ENCODE peak calls at places on chromosomes 3 and 15, in six cellular contexts. T, F, Q, Z, U and S are unnamed samples.

GRCh38 chr3:13400114-13400696 is 19.9 kb downstream of the NUP210 start:
- DNase-seq in T (no peak), F (no peak), Q (no peak), Z (no peak), U (no peak), S (no peak)

GRCh38 chr3:65445573-65446204 is 593.0 kb downstream of the MAGI1 start:
- DNase-seq in T (no peak), F (no peak), Q (no peak), Z (no peak), U (no peak), S (no peak)

GRCh38 chr15:72536506-72536905 is 62.4 kb downstream of the ARIH1 start:
- DNase-seq in T (no peak), F (no peak), Q (no peak), Z (no peak), U (no peak), S (no peak)

GRCh38 chr3:2839886-2840285 is 270.3 kb downstream of the IL5RA start:
- DNase-seq in T (no peak), F (no peak), Q (no peak), Z (peak; percentile 6), U (no peak), S (no peak)

GRCh38 chr3:13141991-13142412 is 68.8 kb upstream of the IQSEC1 start:
- DNase-seq in T (peak; percentile 49), F (peak; percentile 54), Q (no peak), Z (peak; percentile 48), U (peak; percentile 33), S (peak; percentile 27)

GRCh38 chr3:42758126-42758525 is 14.9 kb downstream of the CCDC13 start:
- DNase-seq in T (peak; percentile 43), F (no peak), Q (no peak), Z (no peak), U (no peak), S (no peak)

GRCh38 chr3:186931487-186932280 is 1.4 kb downstream of the ST6GAL1 start:
- DNase-seq in T (no peak), F (peak; percentile 42), Q (no peak), Z (peak; percentile 42), U (peak; percentile 41), S (peak; percentile 46)

GRCh38 chr3:43773273-43774104 is 82.8 kb downstream of the ABHD5 start:
- DNase-seq in T (no peak), F (no peak), Q (no peak), Z (no peak), U (no peak), S (no peak)

GRCh38 chr3:129657261-129658046 is 51.0 kb upstream of the PLXND1 start:
- DNase-seq in T (no peak), F (no peak), Q (no peak), Z (no peak), U (peak; percentile 34), S (no peak)

GRCh38 chr15:72827216-72827615 is 43.7 kb upstream of the ADPGK start:
- DNase-seq in T (peak; percentile 18), F (no peak), Q (no peak), Z (no peak), U (no peak), S (no peak)

GRCh38 chr15:35279811-35280210 is 194.7 kb upstream of the NANOGP8 start:
- DNase-seq in T (no peak), F (no peak), Q (no peak), Z (no peak), U (peak; percentile 2), S (peak; percentile 29)

GRCh38 chr15:101795455-101795854 is 7.9 kb upstream of the OR4F6 start:
- DNase-seq in T (no peak), F (peak; percentile 28), Q (no peak), Z (peak; percentile 57), U (peak; percentile 86), S (peak; percentile 72)

GRCh38 chr3:29440321-29441019 is 159.6 kb downstream of the RBMS3 start:
- DNase-seq in T (no peak), F (no peak), Q (no peak), Z (peak; percentile 19), U (peak; percentile 44), S (peak; percentile 36)

GRCh38 chr15:34783471-34783870 is 11.9 kb downstream of the ACTC1 start:
- DNase-seq in T (no peak), F (no peak), Q (no peak), Z (no peak), U (no peak), S (no peak)

GRCh38 chr3:157376596-157377300 is 59.9 kb upstream of the PTX3 start:
- DNase-seq in T (no peak), F (no peak), Q (no peak), Z (no peak), U (peak; percentile 20), S (no peak)

GRCh38 chr15:83362706-83363105 is 78.2 kb upstream of the BNC1 start:
- DNase-seq in T (no peak), F (no peak), Q (no peak), Z (no peak), U (no peak), S (no peak)

GRCh38 chr3:51997172-51997571 is 1.5 kb upstream of the RPL29 start:
- DNase-seq in T (no peak), F (no peak), Q (no peak), Z (no peak), U (no peak), S (no peak)

GRCh38 chr15:39514933-39515332 is 65.9 kb upstream of the THBS1 start:
- DNase-seq in T (no peak), F (no peak), Q (no peak), Z (no peak), U (no peak), S (no peak)

GRCh38 chr3:115146418-115147328 is at the start of gene ZBTB20:
- DNase-seq in T (peak; percentile 87), F (peak; percentile 80), Q (peak; percentile 84), Z (peak; percentile 40), U (peak; percentile 70), S (peak; percentile 38)

GRCh38 chr3:114858329-114858728 is 288.8 kb downstream of the ZBTB20 start:
- DNase-seq in T (no peak), F (no peak), Q (no peak), Z (no peak), U (no peak), S (no peak)

GRCh38 chr3:37072892-37073291 is 79.6 kb downstream of the MLH1 start:
- DNase-seq in T (no peak), F (peak; percentile 84), Q (no peak), Z (peak; percentile 92), U (peak; percentile 86), S (peak; percentile 34)

GRCh38 chr15:48695088-48695834 is 49.8 kb upstream of the FBN1 start:
- DNase-seq in T (no peak), F (peak; percentile 87), Q (no peak), Z (peak; percentile 65), U (peak; percentile 98), S (peak; percentile 82)

GRCh38 chr15:62400778-62401177 is 235.7 kb upstream of the C2CD4B start:
- DNase-seq in T (no peak), F (no peak), Q (no peak), Z (no peak), U (no peak), S (no peak)

GRCh38 chr3:196096382-196096953 is 14.6 kb upstream of the TFRC start:
- DNase-seq in T (no peak), F (no peak), Q (no peak), Z (no peak), U (no peak), S (no peak)
- H3K4me3 ChIP-seq in T (no peak overlapping the region), F (no peak overlapping the region), Q (no peak overlapping the region), Z (no peak overlapping the region), U (no peak overlapping the region), S (no peak overlapping the region)

DNA sequence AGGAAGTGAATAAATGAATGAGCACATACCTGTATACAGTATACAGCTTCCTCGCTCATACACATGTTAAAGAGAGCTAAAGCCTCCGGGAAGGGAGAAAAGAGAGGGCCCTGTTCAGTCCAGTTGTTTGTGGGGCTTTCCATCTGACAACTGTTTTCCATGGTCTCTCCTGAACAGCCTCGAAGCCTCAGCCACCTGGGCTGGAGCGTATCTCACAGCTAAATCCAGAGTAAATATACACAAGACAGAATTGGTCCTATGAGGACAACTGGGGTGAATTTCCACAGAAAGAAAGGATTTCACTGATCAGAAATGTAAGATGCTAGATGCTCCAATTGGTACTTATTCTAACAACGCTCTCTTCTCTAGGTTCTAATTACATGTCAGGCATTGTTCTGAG is 103.5 kb downstream of the LIPC start:
- DNase-seq in T (no peak), F (no peak), Q (no peak), Z (no peak), U (no peak), S (no peak)
- H3K27me3 ChIP-seq in T (no peaks in the 10 kb centered on the region), F (no peaks in the 10 kb centered on the region), Q (no peaks in the 10 kb centered on the region), Z (no peaks in the 10 kb centered on the region), U (peaks cover 28% of the 10 kb centered on the region), S (no peaks in the 10 kb centered on the region)

DNA sequence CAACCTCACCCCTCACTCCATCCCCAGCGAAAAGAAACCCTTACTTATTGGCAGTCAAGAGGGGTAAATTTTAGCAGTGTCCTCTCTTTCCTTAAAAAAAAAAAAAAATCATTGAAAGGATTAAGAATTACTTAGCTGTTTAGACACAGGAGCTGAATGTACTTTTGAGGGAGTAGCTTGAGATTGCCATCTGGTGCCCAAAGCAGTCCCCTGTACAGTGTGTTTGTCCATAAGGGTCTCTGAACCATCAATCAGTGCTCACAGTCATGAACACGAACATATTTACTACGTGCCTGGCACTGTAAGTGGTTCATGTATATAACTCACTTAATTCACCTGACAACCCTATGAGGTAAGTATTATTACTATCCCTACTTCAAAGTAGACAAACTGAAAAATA is 463.5 kb downstream of the RAP2B start:
- DNase-seq in T (no peak), F (no peak), Q (no peak), Z (no peak), U (no peak), S (no peak)
- TF ChIP-seq CTCF in T (no peak), F (peak; percentile 15), Q (no peak), Z (no peak), U (no peak), S (no peak)

GRCh38 chr3:72272356-72272755 is 487.4 kb upstream of the PROK2 start:
- DNase-seq in T (no peak), F (no peak), Q (no peak), Z (no peak), U (no peak), S (no peak)

GRCh38 chr3:72275296-72275820 is 490.4 kb upstream of the PROK2 start:
- DNase-seq in T (no peak), F (no peak), Q (no peak), Z (no peak), U (no peak), S (no peak)

GRCh38 chr3:72271923-72272322 is 487.0 kb upstream of the PROK2 start:
- DNase-seq in T (no peak), F (no peak), Q (no peak), Z (no peak), U (no peak), S (no peak)

GRCh38 chr3:72273615-72274014 is 488.7 kb upstream of the PROK2 start:
- DNase-seq in T (no peak), F (peak; percentile 87), Q (no peak), Z (no peak), U (peak; percentile 96), S (no peak)

GRCh38 chr3:72274511-72275295 is 489.8 kb upstream of the PROK2 start:
- DNase-seq in T (no peak), F (peak; percentile 80), Q (peak; percentile 52), Z (no peak), U (peak; percentile 71), S (no peak)
- H3K4me3 ChIP-seq in T (no peak overlapping the region), F (no peak overlapping the region), Q (peak overlapping the region; percentile 7), Z (no peak overlapping the region), U (peak overlapping the region; percentile 12), S (no peak overlapping the region)

DNA sequence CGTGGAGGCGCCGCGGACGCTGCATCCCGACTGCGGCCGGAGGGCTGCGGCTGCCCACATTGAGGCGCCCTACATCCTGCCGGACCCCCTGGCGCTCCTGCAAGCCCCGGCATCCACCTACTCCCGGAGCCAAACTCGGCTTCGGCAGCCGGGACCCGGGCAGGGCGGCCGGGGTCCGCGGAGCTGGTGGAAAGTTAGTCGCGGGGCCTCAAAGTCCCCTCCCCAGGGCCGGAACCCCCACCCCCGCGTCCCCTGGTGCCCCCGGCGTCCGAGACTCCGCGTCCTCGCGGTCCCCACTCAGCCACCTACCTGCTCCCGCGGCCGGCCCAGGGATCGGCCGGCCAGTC is 281 bp downstream of the MEGF11 start:
- DNase-seq in T (no peak), F (no peak), Q (no peak), Z (no peak), U (no peak), S (no peak)
- H3K27me3 ChIP-seq in T (peaks cover 77% of the 10 kb centered on the region), F (peaks cover 66% of the 10 kb centered on the region), Q (no peaks in the 10 kb centered on the region), Z (peaks cover 17% of the 10 kb centered on the region), U (peaks cover 78% of the 10 kb centered on the region), S (peaks cover 48% of the 10 kb centered on the region)